ENCODE peak calls at places on chromosomes 11 and 22, in six cellular contexts. One of them, this sample, is unnamed.
A peak's percentile ranks its signal among the peaks of the same experiment; 100 is the strongest.

GRCh38 chr22:46407748-46408147 is 72.2 kb downstream of the TRMU start:
- DNase-seq in fibroblast of lung: no peak
- DNase-seq in K562: no peak
- DNase-seq in GM23248: no peak
- DNase-seq in GM23338: no peak
- DNase-seq in hepatocyte: no peak
- DNase-seq in this sample: no peak

GRCh38 chr11:74370122-74370521 is 28.1 kb downstream of the PGM2L1 start:
- DNase-seq in GM23338: no peak
- DNase-seq in hepatocyte: no peak
- DNase-seq in K562: no peak
- DNase-seq in fibroblast of lung: no peak
- DNase-seq in GM23248: no peak
- DNase-seq in this sample: no peak

GRCh38 chr22:33315954-33316353 is 257.8 kb upstream of the SYN3 start:
- DNase-seq in hepatocyte: no peak
- DNase-seq in GM23248: no peak
- DNase-seq in fibroblast of lung: no peak
- DNase-seq in GM23338: no peak
- DNase-seq in K562: no peak
- DNase-seq in this sample: no peak

GRCh38 chr11:80596291-80596810 is 1155.5 kb upstream of the TENM4 start:
- DNase-seq in GM23248: no peak
- DNase-seq in fibroblast of lung: peak; percentile 30
- DNase-seq in K562: no peak
- DNase-seq in GM23338: no peak
- DNase-seq in hepatocyte: no peak
- DNase-seq in this sample: no peak

GRCh38 chr11:134266440-134266839 is 9.7 kb upstream of the GLB1L3 start:
- DNase-seq in hepatocyte: no peak
- DNase-seq in fibroblast of lung: no peak
- DNase-seq in K562: no peak
- DNase-seq in GM23248: no peak
- DNase-seq in GM23338: no peak
- DNase-seq in this sample: no peak

GRCh38 chr11:7004482-7004881 is 15.7 kb downstream of the ZNF214 start:
- DNase-seq in hepatocyte: no peak
- DNase-seq in K562: peak; percentile 16
- DNase-seq in GM23248: peak; percentile 97
- DNase-seq in GM23338: no peak
- DNase-seq in fibroblast of lung: peak; percentile 22
- DNase-seq in this sample: no peak

GRCh38 chr22:19806213-19807160 is 45.9 kb downstream of the TBX1 start:
- DNase-seq in fibroblast of lung: peak; percentile 38
- DNase-seq in GM23338: no peak
- DNase-seq in K562: peak; percentile 91
- DNase-seq in hepatocyte: peak; percentile 16
- DNase-seq in GM23248: no peak
- DNase-seq in this sample: no peak

GRCh38 chr11:13207665-13208594 is 69.7 kb upstream of the BMAL1 start:
- DNase-seq in hepatocyte: peak; percentile 68
- DNase-seq in K562: peak; percentile 38
- DNase-seq in fibroblast of lung: peak; percentile 91
- DNase-seq in GM23248: peak; percentile 93
- DNase-seq in GM23338: peak; percentile 33
- DNase-seq in this sample: no peak

GRCh38 chr11:60130496-60130895 is 42.0 kb downstream of the MS4A2 start:
- DNase-seq in K562: peak; percentile 84
- DNase-seq in GM23248: peak; percentile 24
- DNase-seq in hepatocyte: peak; percentile 32
- DNase-seq in GM23338: peak; percentile 84
- DNase-seq in fibroblast of lung: no peak
- DNase-seq in this sample: peak; percentile 70

GRCh38 chr11:2267871-2268825 is 2.2 kb downstream of the ASCL2 start:
- DNase-seq in GM23248: no peak
- DNase-seq in GM23338: peak; percentile 15
- DNase-seq in hepatocyte: no peak
- DNase-seq in fibroblast of lung: no peak
- DNase-seq in K562: no peak
- DNase-seq in this sample: no peak

GRCh38 chr11:116193321-116194114 is 579.3 kb downstream of the BUD13 start:
- DNase-seq in fibroblast of lung: peak; percentile 88
- DNase-seq in GM23248: peak; percentile 46
- DNase-seq in K562: no peak
- DNase-seq in hepatocyte: peak; percentile 74
- DNase-seq in GM23338: peak; percentile 88
- DNase-seq in this sample: no peak

GRCh38 chr11:92801685-92802084 is 167.8 kb upstream of the MTNR1B start:
- DNase-seq in hepatocyte: no peak
- DNase-seq in fibroblast of lung: no peak
- DNase-seq in GM23248: no peak
- DNase-seq in GM23338: no peak
- DNase-seq in K562: no peak
- DNase-seq in this sample: no peak

GRCh38 chr11:110097459-110098012 is 4.3 kb downstream of the ZC3H12C start:
- DNase-seq in hepatocyte: no peak
- DNase-seq in K562: peak; percentile 32
- DNase-seq in fibroblast of lung: peak; percentile 14
- DNase-seq in GM23248: no peak
- DNase-seq in GM23338: no peak
- DNase-seq in this sample: no peak

GRCh38 chr11:8732748-8733241 is 50.2 kb downstream of the RPL27A start:
- DNase-seq in K562: no peak
- DNase-seq in hepatocyte: no peak
- DNase-seq in GM23338: no peak
- DNase-seq in fibroblast of lung: peak; percentile 84
- DNase-seq in GM23248: peak; percentile 91
- DNase-seq in this sample: no peak

GRCh38 chr11:10797561-10797960 is 11.2 kb downstream of the EIF4G2 start:
- DNase-seq in GM23248: no peak
- DNase-seq in K562: no peak
- DNase-seq in fibroblast of lung: no peak
- DNase-seq in GM23338: no peak
- DNase-seq in hepatocyte: no peak
- DNase-seq in this sample: no peak
- H3K4me1 ChIP-seq in GM23248: peaks cover 3% of the 10 kb centered on the region
- H3K4me1 ChIP-seq in K562: peaks cover 6% of the 10 kb centered on the region
- H3K4me1 ChIP-seq in fibroblast of lung: no peaks in the 10 kb centered on the region
- H3K4me1 ChIP-seq in GM23338: no peaks in the 10 kb centered on the region
- H3K4me1 ChIP-seq in hepatocyte: no peaks in the 10 kb centered on the region
- H3K4me1 ChIP-seq in this sample: peaks cover 6% of the 10 kb centered on the region

DNA sequence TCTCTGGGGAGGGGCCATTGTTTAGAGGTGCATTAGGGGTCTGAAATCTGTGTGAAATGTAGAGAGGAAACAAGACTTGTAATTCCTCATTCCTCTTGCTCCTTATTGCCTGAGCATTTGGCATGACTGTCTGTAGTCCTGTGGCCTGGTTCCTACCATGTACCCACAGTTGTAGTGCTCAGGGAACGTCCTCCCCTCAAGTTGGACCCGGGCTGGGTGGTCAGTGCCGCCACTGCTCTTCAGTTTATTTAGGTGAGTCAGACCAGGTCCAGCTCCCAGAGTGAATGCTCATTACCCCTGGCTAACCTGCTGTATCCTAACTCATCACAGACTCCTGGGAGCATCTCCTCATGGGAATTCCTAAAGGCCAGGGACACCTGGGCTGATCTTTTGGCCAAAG is 139.8 kb downstream of the GRIK4 start:
- DNase-seq in hepatocyte: no peak
- DNase-seq in fibroblast of lung: no peak
- DNase-seq in GM23248: no peak
- DNase-seq in GM23338: no peak
- DNase-seq in K562: no peak
- DNase-seq in this sample: no peak
- H3K27me3 ChIP-seq in hepatocyte: peaks cover 6% of the 10 kb centered on the region
- H3K27me3 ChIP-seq in fibroblast of lung: no peaks in the 10 kb centered on the region
- H3K27me3 ChIP-seq in GM23248: peaks cover 20% of the 10 kb centered on the region
- H3K27me3 ChIP-seq in GM23338: peaks cover 32% of the 10 kb centered on the region
- H3K27me3 ChIP-seq in K562: peaks cover 22% of the 10 kb centered on the region
- H3K27me3 ChIP-seq in this sample: no peaks in the 10 kb centered on the region

GRCh38 chr11:35619030-35619753 is 932 bp downstream of the FJX1 start:
- DNase-seq in hepatocyte: peak; percentile 63
- DNase-seq in GM23248: peak; percentile 80
- DNase-seq in fibroblast of lung: peak; percentile 61
- DNase-seq in K562: peak; percentile 25
- DNase-seq in GM23338: peak; percentile 66
- DNase-seq in this sample: no peak

GRCh38 chr11:35618497-35619029 is 303 bp downstream of the FJX1 start:
- DNase-seq in hepatocyte: peak; percentile 76
- DNase-seq in GM23338: peak; percentile 61
- DNase-seq in GM23248: peak; percentile 84
- DNase-seq in K562: peak; percentile 25
- DNase-seq in fibroblast of lung: peak; percentile 50
- DNase-seq in this sample: no peak

GRCh38 chr11:35617687-35618496 is at the start of gene FJX1:
- DNase-seq in fibroblast of lung: peak; percentile 94
- DNase-seq in hepatocyte: peak; percentile 82
- DNase-seq in GM23248: peak; percentile 95
- DNase-seq in GM23338: peak; percentile 90
- DNase-seq in K562: peak; percentile 63
- DNase-seq in this sample: no peak

GRCh38 chr11:35615911-35616900 is 2.1 kb upstream of the FJX1 start:
- DNase-seq in fibroblast of lung: peak; percentile 59
- DNase-seq in hepatocyte: peak; percentile 81
- DNase-seq in GM23248: peak; percentile 81
- DNase-seq in GM23338: peak; percentile 62
- DNase-seq in K562: peak; percentile 62
- DNase-seq in this sample: peak; percentile 82

GRCh38 chr11:35617316-35617686 is 959 bp upstream of the FJX1 start:
- DNase-seq in fibroblast of lung: no peak
- DNase-seq in hepatocyte: no peak
- DNase-seq in K562: no peak
- DNase-seq in GM23248: no peak
- DNase-seq in GM23338: no peak
- DNase-seq in this sample: no peak
- H3K4me2 ChIP-seq in fibroblast of lung: peak overlapping the region; percentile 68
- H3K4me2 ChIP-seq in hepatocyte: peak overlapping the region; percentile 98
- H3K4me2 ChIP-seq in K562: no peak overlapping the region
- H3K4me2 ChIP-seq in GM23248: peak overlapping the region; percentile 81
- H3K4me2 ChIP-seq in GM23338: peak overlapping the region; percentile 75
- H3K4me2 ChIP-seq in this sample: no peak overlapping the region

GRCh38 chr22:39589880-39590279 is 19.3 kb downstream of the CACNA1I start:
- DNase-seq in K562: no peak
- DNase-seq in GM23338: no peak
- DNase-seq in fibroblast of lung: no peak
- DNase-seq in GM23248: no peak
- DNase-seq in hepatocyte: no peak
- DNase-seq in this sample: no peak
- H3K4me1 ChIP-seq in K562: no peaks in the 10 kb centered on the region
- H3K4me1 ChIP-seq in GM23338: no peaks in the 10 kb centered on the region
- H3K4me1 ChIP-seq in fibroblast of lung: peaks cover 11% of the 10 kb centered on the region
- H3K4me1 ChIP-seq in GM23248: peaks cover 11% of the 10 kb centered on the region
- H3K4me1 ChIP-seq in hepatocyte: peaks cover 6% of the 10 kb centered on the region
- H3K4me1 ChIP-seq in this sample: no peaks in the 10 kb centered on the region

GRCh38 chr22:37288521-37288920 is 6.2 kb downstream of the CYTH4 start:
- DNase-seq in GM23338: no peak
- DNase-seq in hepatocyte: no peak
- DNase-seq in K562: no peak
- DNase-seq in GM23248: no peak
- DNase-seq in fibroblast of lung: no peak
- DNase-seq in this sample: peak; percentile 67
- H3K27me3 ChIP-seq in GM23338: no peaks in the 10 kb centered on the region
- H3K27me3 ChIP-seq in hepatocyte: no peaks in the 10 kb centered on the region
- H3K27me3 ChIP-seq in K562: peaks cover 24% of the 10 kb centered on the region
- H3K27me3 ChIP-seq in GM23248: no peaks in the 10 kb centered on the region
- H3K27me3 ChIP-seq in fibroblast of lung: peaks cover 4% of the 10 kb centered on the region
- H3K27me3 ChIP-seq in this sample: no peaks in the 10 kb centered on the region

DNA sequence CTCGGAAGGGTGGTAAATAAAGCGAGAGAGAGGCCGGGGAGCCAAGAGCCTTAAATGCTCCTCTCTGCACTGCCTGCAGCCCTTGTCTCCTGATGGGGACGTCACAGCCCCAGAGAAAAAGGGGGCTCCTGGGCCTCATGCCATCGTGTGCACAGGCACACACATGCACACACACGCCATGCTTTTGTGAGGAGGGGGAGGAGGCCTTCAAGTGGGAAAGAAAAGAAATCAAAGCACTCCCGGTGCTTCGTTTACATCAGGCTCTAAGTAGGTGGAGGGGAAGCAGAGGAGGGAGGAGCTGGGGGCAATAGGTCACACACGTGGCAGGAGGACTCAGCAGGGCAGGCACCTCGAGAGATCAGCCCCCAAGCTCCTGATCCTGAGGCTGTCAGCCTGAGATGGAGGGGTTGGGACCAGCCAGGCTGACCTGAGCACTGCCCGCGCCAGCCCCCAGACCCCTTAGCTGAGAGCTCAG is 68.2 kb upstream of the NECTIN1 start:
- DNase-seq in K562: no peak
- DNase-seq in GM23248: no peak
- DNase-seq in hepatocyte: peak; percentile 28
- DNase-seq in fibroblast of lung: no peak
- DNase-seq in GM23338: peak; percentile 32
- DNase-seq in this sample: no peak
- H3K4me2 ChIP-seq in K562: no peak overlapping the region
- H3K4me2 ChIP-seq in GM23248: no peak overlapping the region
- H3K4me2 ChIP-seq in hepatocyte: no peak overlapping the region
- H3K4me2 ChIP-seq in fibroblast of lung: no peak overlapping the region
- H3K4me2 ChIP-seq in GM23338: peak overlapping the region; percentile 60
- H3K4me2 ChIP-seq in this sample: no peak overlapping the region

GRCh38 chr22:40220316-40221054 is 42.8 kb downstream of the TNRC6B start:
- DNase-seq in GM23248: no peak
- DNase-seq in GM23338: no peak
- DNase-seq in hepatocyte: no peak
- DNase-seq in K562: no peak
- DNase-seq in fibroblast of lung: peak; percentile 40
- DNase-seq in this sample: no peak
- H3K4me1 ChIP-seq in GM23248: peaks cover 8% of the 10 kb centered on the region
- H3K4me1 ChIP-seq in GM23338: peaks cover 88% of the 10 kb centered on the region
- H3K4me1 ChIP-seq in hepatocyte: peaks cover 29% of the 10 kb centered on the region
- H3K4me1 ChIP-seq in K562: no peaks in the 10 kb centered on the region
- H3K4me1 ChIP-seq in fibroblast of lung: no peaks in the 10 kb centered on the region
- H3K4me1 ChIP-seq in this sample: peaks cover 16% of the 10 kb centered on the region

DNA sequence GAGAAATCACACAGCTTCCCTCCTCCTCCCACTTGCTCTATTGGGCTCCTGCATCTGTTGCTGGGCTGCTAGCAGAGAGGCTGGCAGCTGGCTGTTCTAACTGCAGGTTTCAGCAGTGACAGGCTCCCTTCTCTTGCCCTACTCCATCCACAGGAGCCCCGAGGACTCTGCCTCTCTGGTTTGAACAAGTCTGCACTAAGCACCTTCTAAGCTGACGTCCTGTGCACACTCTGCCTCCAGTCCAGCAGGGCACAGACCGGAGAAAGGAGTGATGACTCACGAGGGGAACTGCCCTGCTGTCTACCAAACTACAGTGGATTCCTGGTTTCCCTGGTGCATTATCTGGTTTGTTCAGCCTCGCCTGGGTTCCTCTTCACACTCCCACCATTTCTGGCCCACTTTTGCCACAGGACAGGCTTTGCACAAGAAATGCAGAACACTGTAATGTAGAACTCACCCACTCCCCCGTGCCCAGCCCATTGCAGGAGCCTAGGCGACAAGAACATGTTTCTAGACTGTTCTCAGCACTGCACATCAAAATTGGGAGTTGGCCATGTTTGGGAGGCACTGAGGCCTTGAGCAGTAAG is 26.0 kb downstream of the IL10RA start:
- DNase-seq in K562: peak; percentile 80
- DNase-seq in fibroblast of lung: peak; percentile 15
- DNase-seq in GM23338: no peak
- DNase-seq in hepatocyte: peak; percentile 79
- DNase-seq in GM23248: peak; percentile 24
- DNase-seq in this sample: peak; percentile 65
- H3K27me3 ChIP-seq in K562: no peaks in the 10 kb centered on the region
- H3K27me3 ChIP-seq in fibroblast of lung: no peaks in the 10 kb centered on the region
- H3K27me3 ChIP-seq in GM23338: no peaks in the 10 kb centered on the region
- H3K27me3 ChIP-seq in hepatocyte: no peaks in the 10 kb centered on the region
- H3K27me3 ChIP-seq in GM23248: peaks cover 4% of the 10 kb centered on the region
- H3K27me3 ChIP-seq in this sample: no peaks in the 10 kb centered on the region